ENCODE peak calls at places on chromosomes 11 and 22, in nine cellular contexts. One of them, this sample, is unnamed. For H3K4me1 and H3K9me3, the result is how much of the 10 kb centered on the place peaks cover.

GRCh38 chr11:69353696-69354544 is 60.0 kb downstream of the MYEOV start:
- DNase-seq in left ventricle myocardium inferior: no peak
- DNase-seq in esophagus squamous epithelium: no peak
- DNase-seq in effector memory CD4-positive, alpha-beta T cell: no peak
- DNase-seq in GM23248: no peak
- DNase-seq in esophagus muscularis mucosa: peak
- DNase-seq in tibial artery: peak
- DNase-seq in CD8-positive, alpha-beta memory T cell: no peak
- DNase-seq in heart left ventricle: no peak
- DNase-seq in this sample: no peak

GRCh38 chr11:87859583-87859982 is 315.7 kb downstream of the RAB38 start:
- DNase-seq in left ventricle myocardium inferior: no peak
- DNase-seq in esophagus squamous epithelium: no peak
- DNase-seq in effector memory CD4-positive, alpha-beta T cell: no peak
- DNase-seq in GM23248: no peak
- DNase-seq in esophagus muscularis mucosa: no peak
- DNase-seq in tibial artery: no peak
- DNase-seq in CD8-positive, alpha-beta memory T cell: no peak
- DNase-seq in heart left ventricle: no peak
- DNase-seq in this sample: no peak

GRCh38 chr11:17229481-17230152 is 21.8 kb upstream of the PIK3C2A start:
- DNase-seq in left ventricle myocardium inferior: no peak
- DNase-seq in esophagus squamous epithelium: no peak
- DNase-seq in effector memory CD4-positive, alpha-beta T cell: no peak
- DNase-seq in GM23248: peak
- DNase-seq in esophagus muscularis mucosa: no peak
- DNase-seq in tibial artery: no peak
- DNase-seq in CD8-positive, alpha-beta memory T cell: no peak
- DNase-seq in heart left ventricle: no peak
- DNase-seq in this sample: no peak

GRCh38 chr22:38724926-38725571 is 19.3 kb downstream of the GTPBP1 start:
- DNase-seq in left ventricle myocardium inferior: no peak
- DNase-seq in esophagus squamous epithelium: no peak
- DNase-seq in effector memory CD4-positive, alpha-beta T cell: no peak
- DNase-seq in GM23248: peak
- DNase-seq in esophagus muscularis mucosa: no peak
- DNase-seq in tibial artery: peak
- DNase-seq in CD8-positive, alpha-beta memory T cell: no peak
- DNase-seq in heart left ventricle: no peak
- DNase-seq in this sample: peak

GRCh38 chr11:13315517-13316432 is 38.2 kb downstream of the BMAL1 start:
- DNase-seq in left ventricle myocardium inferior: no peak
- DNase-seq in esophagus squamous epithelium: no peak
- DNase-seq in effector memory CD4-positive, alpha-beta T cell: no peak
- DNase-seq in GM23248: peak
- DNase-seq in esophagus muscularis mucosa: no peak
- DNase-seq in tibial artery: no peak
- DNase-seq in CD8-positive, alpha-beta memory T cell: no peak
- DNase-seq in heart left ventricle: no peak
- DNase-seq in this sample: no peak

GRCh38 chr11:27816200-27816599 is 115.9 kb upstream of the BDNF start:
- DNase-seq in left ventricle myocardium inferior: no peak
- DNase-seq in esophagus squamous epithelium: no peak
- DNase-seq in effector memory CD4-positive, alpha-beta T cell: no peak
- DNase-seq in GM23248: no peak
- DNase-seq in esophagus muscularis mucosa: no peak
- DNase-seq in tibial artery: no peak
- DNase-seq in CD8-positive, alpha-beta memory T cell: no peak
- DNase-seq in heart left ventricle: no peak
- DNase-seq in this sample: no peak

GRCh38 chr22:48104786-48105185 is 1342.3 kb downstream of the TBC1D22A start:
- DNase-seq in left ventricle myocardium inferior: no peak
- DNase-seq in esophagus squamous epithelium: no peak
- DNase-seq in effector memory CD4-positive, alpha-beta T cell: no peak
- DNase-seq in GM23248: no peak
- DNase-seq in esophagus muscularis mucosa: peak
- DNase-seq in tibial artery: no peak
- DNase-seq in CD8-positive, alpha-beta memory T cell: no peak
- DNase-seq in heart left ventricle: no peak
- DNase-seq in this sample: no peak

GRCh38 chr11:57566564-57567209 is 785 bp downstream of the UBE2L6 start:
- DNase-seq in left ventricle myocardium inferior: no peak
- DNase-seq in esophagus squamous epithelium: no peak
- DNase-seq in effector memory CD4-positive, alpha-beta T cell: no peak
- DNase-seq in GM23248: peak
- DNase-seq in esophagus muscularis mucosa: no peak
- DNase-seq in tibial artery: no peak
- DNase-seq in CD8-positive, alpha-beta memory T cell: no peak
- DNase-seq in heart left ventricle: no peak
- DNase-seq in this sample: no peak

GRCh38 chr11:65560555-65561418 is 2.6 kb upstream of the LTBP3 start:
- DNase-seq in left ventricle myocardium inferior: peak
- DNase-seq in esophagus squamous epithelium: no peak
- DNase-seq in effector memory CD4-positive, alpha-beta T cell: no peak
- DNase-seq in GM23248: peak
- DNase-seq in esophagus muscularis mucosa: no peak
- DNase-seq in tibial artery: peak
- DNase-seq in CD8-positive, alpha-beta memory T cell: no peak
- DNase-seq in heart left ventricle: no peak
- DNase-seq in this sample: peak

GRCh38 chr11:75553182-75553581 is 8.9 kb upstream of the SERPINH1 start:
- DNase-seq in left ventricle myocardium inferior: no peak
- DNase-seq in esophagus squamous epithelium: no peak
- DNase-seq in effector memory CD4-positive, alpha-beta T cell: no peak
- DNase-seq in GM23248: peak
- DNase-seq in esophagus muscularis mucosa: no peak
- DNase-seq in tibial artery: no peak
- DNase-seq in CD8-positive, alpha-beta memory T cell: no peak
- DNase-seq in heart left ventricle: no peak
- DNase-seq in this sample: no peak

GRCh38 chr22:49866646-49867045 is 13.0 kb downstream of the ZBED4 start:
- DNase-seq in left ventricle myocardium inferior: no peak
- DNase-seq in esophagus squamous epithelium: no peak
- DNase-seq in effector memory CD4-positive, alpha-beta T cell: no peak
- DNase-seq in GM23248: no peak
- DNase-seq in esophagus muscularis mucosa: no peak
- DNase-seq in tibial artery: no peak
- DNase-seq in CD8-positive, alpha-beta memory T cell: no peak
- DNase-seq in heart left ventricle: no peak
- DNase-seq in this sample: no peak
- H3K4me1 ChIP-seq in left ventricle myocardium inferior: under half
- H3K4me1 ChIP-seq in esophagus squamous epithelium: under half
- H3K4me1 ChIP-seq in effector memory CD4-positive, alpha-beta T cell: under half
- H3K4me1 ChIP-seq in GM23248: under half
- H3K4me1 ChIP-seq in esophagus muscularis mucosa: under half
- H3K4me1 ChIP-seq in tibial artery: under half
- H3K4me1 ChIP-seq in CD8-positive, alpha-beta memory T cell: under half
- H3K4me1 ChIP-seq in heart left ventricle: under half
- H3K4me1 ChIP-seq in this sample: under half

GRCh38 chr11:128409476-128409875 is 177.9 kb downstream of the ETS1 start:
- DNase-seq in left ventricle myocardium inferior: no peak
- DNase-seq in esophagus squamous epithelium: no peak
- DNase-seq in effector memory CD4-positive, alpha-beta T cell: no peak
- DNase-seq in GM23248: peak
- DNase-seq in esophagus muscularis mucosa: peak
- DNase-seq in tibial artery: no peak
- DNase-seq in CD8-positive, alpha-beta memory T cell: no peak
- DNase-seq in heart left ventricle: no peak
- DNase-seq in this sample: no peak

GRCh38 chr11:128411149-128411548 is 176.2 kb downstream of the ETS1 start:
- DNase-seq in left ventricle myocardium inferior: no peak
- DNase-seq in esophagus squamous epithelium: no peak
- DNase-seq in effector memory CD4-positive, alpha-beta T cell: no peak
- DNase-seq in GM23248: no peak
- DNase-seq in esophagus muscularis mucosa: no peak
- DNase-seq in tibial artery: no peak
- DNase-seq in CD8-positive, alpha-beta memory T cell: no peak
- DNase-seq in heart left ventricle: no peak
- DNase-seq in this sample: no peak

GRCh38 chr11:128406365-128406706 is 181.0 kb downstream of the ETS1 start:
- DNase-seq in left ventricle myocardium inferior: no peak
- DNase-seq in esophagus squamous epithelium: no peak
- DNase-seq in effector memory CD4-positive, alpha-beta T cell: no peak
- DNase-seq in GM23248: peak
- DNase-seq in esophagus muscularis mucosa: peak
- DNase-seq in tibial artery: no peak
- DNase-seq in CD8-positive, alpha-beta memory T cell: no peak
- DNase-seq in heart left ventricle: no peak
- DNase-seq in this sample: no peak

GRCh38 chr11:128405693-128406364 is 181.5 kb downstream of the ETS1 start:
- DNase-seq in left ventricle myocardium inferior: no peak
- DNase-seq in esophagus squamous epithelium: no peak
- DNase-seq in effector memory CD4-positive, alpha-beta T cell: no peak
- DNase-seq in GM23248: peak
- DNase-seq in esophagus muscularis mucosa: peak
- DNase-seq in tibial artery: no peak
- DNase-seq in CD8-positive, alpha-beta memory T cell: no peak
- DNase-seq in heart left ventricle: no peak
- DNase-seq in this sample: no peak

GRCh38 chr11:128407962-128408361 is 179.4 kb downstream of the ETS1 start:
- DNase-seq in left ventricle myocardium inferior: no peak
- DNase-seq in esophagus squamous epithelium: no peak
- DNase-seq in effector memory CD4-positive, alpha-beta T cell: no peak
- DNase-seq in GM23248: peak
- DNase-seq in esophagus muscularis mucosa: no peak
- DNase-seq in tibial artery: no peak
- DNase-seq in CD8-positive, alpha-beta memory T cell: no peak
- DNase-seq in heart left ventricle: no peak
- DNase-seq in this sample: no peak
- H3K9me3 ChIP-seq in left ventricle myocardium inferior: under half
- H3K9me3 ChIP-seq in esophagus squamous epithelium: under half
- H3K9me3 ChIP-seq in effector memory CD4-positive, alpha-beta T cell: under half
- H3K9me3 ChIP-seq in GM23248: under half
- H3K9me3 ChIP-seq in esophagus muscularis mucosa: under half
- H3K9me3 ChIP-seq in tibial artery: under half
- H3K9me3 ChIP-seq in CD8-positive, alpha-beta memory T cell: under half
- H3K9me3 ChIP-seq in heart left ventricle: under half
- H3K9me3 ChIP-seq in this sample: under half

DNA sequence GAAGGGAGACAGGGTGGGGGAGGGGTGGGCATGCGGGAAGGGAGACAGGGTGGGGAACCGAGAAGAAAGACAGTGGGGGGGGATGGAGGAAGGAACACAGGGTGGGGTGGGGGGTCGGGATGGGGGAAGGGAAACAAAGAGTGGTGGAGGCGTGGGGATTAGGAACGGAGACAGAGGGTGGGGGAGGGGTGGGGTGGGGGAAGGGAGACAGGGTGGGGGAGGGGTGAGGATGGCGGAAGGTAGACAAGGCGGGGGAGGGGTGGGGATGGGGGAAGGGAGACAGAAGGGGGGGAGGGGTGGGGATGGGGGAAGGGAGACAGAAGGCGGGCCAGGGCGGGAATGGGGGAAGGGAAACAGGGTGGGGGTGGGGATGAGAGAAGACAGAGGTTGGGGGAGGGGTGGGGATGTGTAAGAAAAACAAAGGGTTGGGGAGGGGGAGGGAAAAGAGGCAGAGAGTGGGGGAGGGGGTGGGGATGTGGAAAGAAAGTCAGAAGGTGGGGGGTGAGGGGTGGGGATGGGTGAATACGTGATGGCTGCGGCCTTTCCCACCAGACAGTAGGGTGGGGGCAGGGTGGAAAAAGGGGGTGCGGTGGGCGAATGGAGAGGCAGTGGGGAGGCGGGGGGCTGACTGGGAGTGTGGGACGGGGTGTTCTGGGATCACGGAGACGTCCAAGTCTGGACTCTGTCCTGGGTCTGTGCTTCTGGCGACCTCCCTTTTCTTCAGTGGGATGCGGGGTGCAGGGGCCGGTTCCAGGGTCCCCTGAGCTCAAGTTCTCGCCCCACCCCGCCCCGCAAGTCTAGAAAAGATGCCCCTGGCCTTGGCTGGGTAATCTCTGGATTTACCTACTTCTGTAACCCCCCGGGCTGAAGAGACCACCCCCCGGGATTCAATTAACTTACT is 744 bp downstream of the PRAME start:
- DNase-seq in left ventricle myocardium inferior: no peak
- DNase-seq in esophagus squamous epithelium: no peak
- DNase-seq in effector memory CD4-positive, alpha-beta T cell: no peak
- DNase-seq in GM23248: peak
- DNase-seq in esophagus muscularis mucosa: no peak
- DNase-seq in tibial artery: no peak
- DNase-seq in CD8-positive, alpha-beta memory T cell: no peak
- DNase-seq in heart left ventricle: no peak
- DNase-seq in this sample: no peak
- H3K4me3 ChIP-seq in left ventricle myocardium inferior: no peak
- H3K4me3 ChIP-seq in esophagus squamous epithelium: no peak
- H3K4me3 ChIP-seq in effector memory CD4-positive, alpha-beta T cell: no peak
- H3K4me3 ChIP-seq in GM23248: no peak
- H3K4me3 ChIP-seq in esophagus muscularis mucosa: no peak
- H3K4me3 ChIP-seq in tibial artery: no peak
- H3K4me3 ChIP-seq in CD8-positive, alpha-beta memory T cell: peak
- H3K4me3 ChIP-seq in heart left ventricle: no peak
- H3K4me3 ChIP-seq in this sample: peak

GRCh38 chr11:128509990-128510389 is 77.4 kb downstream of the ETS1 start:
- DNase-seq in left ventricle myocardium inferior: no peak
- DNase-seq in esophagus squamous epithelium: no peak
- DNase-seq in effector memory CD4-positive, alpha-beta T cell: no peak
- DNase-seq in GM23248: peak
- DNase-seq in esophagus muscularis mucosa: no peak
- DNase-seq in tibial artery: no peak
- DNase-seq in CD8-positive, alpha-beta memory T cell: no peak
- DNase-seq in heart left ventricle: no peak
- DNase-seq in this sample: no peak
- H3K4me1 ChIP-seq in left ventricle myocardium inferior: half or more
- H3K4me1 ChIP-seq in esophagus squamous epithelium: under half
- H3K4me1 ChIP-seq in effector memory CD4-positive, alpha-beta T cell: half or more
- H3K4me1 ChIP-seq in GM23248: half or more
- H3K4me1 ChIP-seq in esophagus muscularis mucosa: half or more
- H3K4me1 ChIP-seq in tibial artery: half or more
- H3K4me1 ChIP-seq in CD8-positive, alpha-beta memory T cell: half or more
- H3K4me1 ChIP-seq in heart left ventricle: under half
- H3K4me1 ChIP-seq in this sample: under half

This sample was measured in HAP-1.